ENCODE peak calls at places on chromosome 20, in six cellular contexts. E is cardiac muscle cell, O is pancreas, W is neuronal stem cell, L is left lung, C is mammary epithelial cell. N is an unnamed sample.

GRCh38 chr20:60970601-60971000 is 281.5 kb upstream of the CDH4 start:
- DNase-seq in L (no peak), W (no peak), E (no peak), C (no peak), O (no peak), N (no peak)

GRCh38 chr20:17614812-17615644 is 45.2 kb downstream of the DSTN start:
- DNase-seq in W (no peak), C (no peak), E (no peak), O (no peak), L (no peak), N (peak)

GRCh38 chr20:32368930-32369329 is 10.8 kb downstream of the ASXL1 start:
- DNase-seq in W (no peak), L (no peak), E (peak), C (no peak), O (no peak), N (no peak)

GRCh38 chr20:14488756-14489479 is 151.5 kb upstream of the FLRT3 start:
- DNase-seq in C (no peak), L (no peak), E (no peak), O (no peak), W (no peak), N (no peak)

GRCh38 chr20:57620274-57620990 is at the start of gene ZBP1:
- DNase-seq in L (peak), W (no peak), C (no peak), O (no peak), E (no peak), N (peak)

GRCh38 chr20:43722153-43722505 is 4.7 kb downstream of the GTSF1L start:
- DNase-seq in L (no peak), O (no peak), E (no peak), W (no peak), C (no peak), N (no peak)

GRCh38 chr20:10747019-10747418 is 73.2 kb upstream of the JAG1 start:
- DNase-seq in O (no peak), W (peak), C (no peak), L (no peak), E (no peak), N (no peak)

GRCh38 chr20:42531675-42531985 is 658.1 kb downstream of the PTPRT start:
- DNase-seq in L (no peak), O (no peak), C (no peak), E (no peak), W (no peak), N (peak)

GRCh38 chr20:14521436-14521835 is 184.0 kb upstream of the FLRT3 start:
- DNase-seq in E (no peak), L (no peak), O (no peak), W (no peak), C (peak), N (no peak)

GRCh38 chr20:32485126-32485769 is 99.9 kb downstream of the NOL4L start:
- DNase-seq in E (peak), L (peak), C (peak), O (no peak), W (peak), N (peak)

GRCh38 chr20:43916875-43917371 is 2.3 kb downstream of the TOX2 start:
- DNase-seq in L (no peak), W (no peak), E (no peak), O (no peak), C (no peak), N (no peak)

GRCh38 chr20:24366605-24367004 is 102.8 kb upstream of the SYNDIG1 start:
- DNase-seq in W (no peak), O (no peak), C (no peak), E (no peak), L (no peak), N (no peak)

GRCh38 chr20:54208492-54209044 is 681 bp downstream of the PFDN4 start:
- DNase-seq in W (no peak), L (no peak), E (peak), C (peak), O (no peak), N (no peak)

GRCh38 chr20:31488171-31488570 is 13.1 kb downstream of the REM1 start:
- DNase-seq in O (no peak), E (no peak), L (no peak), W (no peak), C (no peak), N (no peak)

GRCh38 chr20:25052255-25053206 is 5.4 kb downstream of the ACSS1 start:
- DNase-seq in C (no peak), O (no peak), W (no peak), L (peak), E (peak), N (no peak)

GRCh38 chr20:29452186-29452585 is 1805.3 kb upstream of the DEFB115 start:
- DNase-seq in O (no peak), W (no peak), L (no peak), C (no peak), E (no peak), N (no peak)

GRCh38 chr20:57181639-57182038 is 84.8 kb downstream of the BMP7 start:
- DNase-seq in W (no peak), O (no peak), C (no peak), E (no peak), L (no peak), N (no peak)

GRCh38 chr20:4053516-4053919 is 38.2 kb upstream of the RNF24 start:
- DNase-seq in E (peak), C (peak), W (no peak), L (no peak), O (no peak), N (no peak)

GRCh38 chr20:10332656-10333421 is 101.2 kb downstream of the MKKS start:
- DNase-seq in L (no peak), E (no peak), O (no peak), W (no peak), C (no peak), N (no peak)

GRCh38 chr20:43975096-43975768 is 60.6 kb downstream of the TOX2 start:
- DNase-seq in L (no peak), C (peak), E (peak), O (no peak), W (no peak), N (no peak)

GRCh38 chr20:36322131-36322530 is 16.0 kb downstream of the DLGAP4 start:
- DNase-seq in L (no peak), W (no peak), O (no peak), E (no peak), C (no peak), N (peak)

GRCh38 chr20:17518339-17519052 is 12.7 kb downstream of the BFSP1 start:
- DNase-seq in C (no peak), E (no peak), W (no peak), O (no peak), L (no peak), N (no peak)

GRCh38 chr20:64146301-64146935 is 17.8 kb upstream of the MYT1 start:
- DNase-seq in W (peak), L (no peak), O (no peak), E (no peak), C (no peak), N (peak)

GRCh38 chr20:32189691-32190607 is 17.6 kb downstream of the PLAGL2 start:
- DNase-seq in W (peak), O (no peak), E (peak), L (peak), C (no peak), N (peak)

GRCh38 chr20:18645196-18645745 is 57.4 kb downstream of the DTD1 start:
- DNase-seq in C (no peak), E (no peak), L (no peak), O (no peak), W (no peak), N (no peak)

GRCh38 chr20:37042986-37043972 is 52.5 kb downstream of the RBL1 start:
- DNase-seq in L (no peak), O (no peak), W (no peak), C (no peak), E (no peak), N (no peak)

GRCh38 chr20:59643616-59644061 is 39.3 kb downstream of the PHACTR3 start:
- DNase-seq in C (no peak), E (no peak), L (no peak), W (no peak), O (no peak), N (no peak)

GRCh38 chr20:36663026-36663425 is 17.0 kb upstream of the SLA2 start:
- DNase-seq in E (peak), C (no peak), L (no peak), O (no peak), W (no peak), N (no peak)

GRCh38 chr20:7770578-7770977 is 169.7 kb downstream of the HAO1 start:
- DNase-seq in L (no peak), C (peak), E (no peak), W (no peak), O (no peak), N (no peak)

GRCh38 chr20:22523499-22524392 is 60.6 kb downstream of the FOXA2 start:
- DNase-seq in L (no peak), O (peak), E (no peak), C (no peak), W (no peak), N (no peak)

GRCh38 chr20:64222851-64223525 is 32.6 kb upstream of the PCMTD2 start:
- DNase-seq in W (no peak), L (peak), E (no peak), C (no peak), O (no peak), N (no peak)

GRCh38 chr20:9646375-9646774 is 132.0 kb downstream of the LAMP5 start:
- DNase-seq in C (no peak), E (no peak), W (no peak), O (no peak), L (no peak), N (no peak)

GRCh38 chr20:57048027-57048869 is 218.2 kb downstream of the BMP7 start:
- DNase-seq in W (peak), O (no peak), L (no peak), E (peak), C (peak), N (no peak)

GRCh38 chr20:18513208-18513607 is 5.5 kb downstream of the SEC23B start:
- DNase-seq in O (no peak), W (no peak), L (no peak), E (no peak), C (no peak), N (no peak)

GRCh38 chr20:37276494-37277252 is 12.8 kb upstream of the MANBAL start:
- DNase-seq in O (peak), E (peak), W (no peak), C (peak), L (peak), N (peak)

GRCh38 chr20:61520761-61521460 is 268.9 kb downstream of the CDH4 start:
- DNase-seq in O (no peak), L (no peak), E (peak), W (no peak), C (no peak), N (no peak)

GRCh38 chr20:62951896-62952372 is 575 bp upstream of the SLC17A9 start:
- DNase-seq in C (no peak), O (no peak), E (no peak), W (no peak), L (no peak), N (no peak)

GRCh38 chr20:62951143-62951895 is 1.2 kb upstream of the SLC17A9 start:
- DNase-seq in C (no peak), L (no peak), W (no peak), E (no peak), O (no peak), N (no peak)

GRCh38 chr20:62949153-62949821 is 3.2 kb upstream of the SLC17A9 start:
- DNase-seq in W (no peak), O (no peak), L (no peak), E (no peak), C (no peak), N (no peak)

GRCh38 chr20:62950741-62951140 is 1.8 kb upstream of the SLC17A9 start:
- DNase-seq in E (no peak), L (no peak), W (no peak), C (no peak), O (no peak), N (no peak)

GRCh38 chr20:62949887-62950286 is 2.6 kb upstream of the SLC17A9 start:
- DNase-seq in O (no peak), C (no peak), W (no peak), L (no peak), E (no peak), N (no peak)
- H3K27ac ChIP-seq in O (no peak), C (no peak), W (no peak), L (no peak), E (no peak), N (no peak)

DNA sequence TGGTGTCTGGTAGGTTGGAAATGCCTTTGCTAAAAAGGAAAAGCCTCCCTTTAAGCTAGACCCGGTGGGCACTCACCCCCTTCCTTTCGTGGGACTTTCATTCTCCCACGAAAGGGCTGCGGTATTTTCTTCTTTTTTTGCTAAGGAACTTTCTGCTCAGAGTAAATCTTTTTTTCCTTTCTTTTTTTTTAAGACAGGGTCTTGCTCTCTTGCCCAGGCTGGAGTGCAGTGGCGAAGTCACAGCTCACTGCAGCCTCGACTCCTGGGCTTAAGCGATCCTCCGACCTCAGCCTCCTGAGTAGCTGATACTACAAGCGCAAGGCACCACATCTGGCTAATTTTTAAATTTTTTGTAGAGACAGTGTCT is 4.0 kb downstream of the TP53TG5 start:
- DNase-seq in W (no peak), O (no peak), E (no peak), C (no peak), L (no peak), N (no peak)
- H3K4me3 ChIP-seq in W (no peak), O (peak), E (peak), C (no peak), L (peak), N (no peak)

GRCh38 chr20:49656304-49656703 is 57.4 kb downstream of the B4GALT5 start:
- DNase-seq in C (no peak), E (no peak), O (peak), W (no peak), L (peak), N (no peak)
- H3K27ac ChIP-seq in C (no peak), E (no peak), O (peak), W (no peak), L (peak), N (no peak)

DNA sequence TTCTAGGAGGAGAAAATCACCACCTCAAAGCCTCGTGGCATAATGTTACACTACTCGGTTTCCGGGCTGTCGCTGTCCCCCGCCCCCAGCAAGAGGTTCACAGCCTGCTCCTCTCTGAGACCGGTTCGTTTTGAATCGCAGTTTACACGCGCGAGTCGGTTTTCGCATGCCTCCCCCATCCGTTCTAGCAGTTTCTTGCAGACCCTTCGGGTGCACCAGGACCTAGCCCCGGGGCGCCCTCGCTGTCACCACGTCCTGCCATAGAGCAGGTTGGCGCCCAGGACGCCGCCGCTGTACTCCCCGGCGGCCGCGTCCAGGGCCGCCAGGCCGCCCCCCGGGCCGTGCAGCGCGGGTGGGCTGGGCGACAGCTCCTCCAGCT is 1.7 kb downstream of the NKX2-4 start:
- DNase-seq in W (no peak), O (no peak), L (no peak), E (no peak), C (no peak), N (no peak)
- H3K4me3 ChIP-seq in W (no peak), O (peak), L (no peak), E (no peak), C (no peak), N (peak)

GRCh38 chr20:1381753-1382591 is 10.9 kb downstream of the FKBP1A start:
- DNase-seq in L (no peak), O (no peak), C (no peak), W (no peak), E (peak), N (no peak)
- H3K27ac ChIP-seq in L (peak), O (no peak), C (no peak), W (no peak), E (no peak), N (no peak)

DNA sequence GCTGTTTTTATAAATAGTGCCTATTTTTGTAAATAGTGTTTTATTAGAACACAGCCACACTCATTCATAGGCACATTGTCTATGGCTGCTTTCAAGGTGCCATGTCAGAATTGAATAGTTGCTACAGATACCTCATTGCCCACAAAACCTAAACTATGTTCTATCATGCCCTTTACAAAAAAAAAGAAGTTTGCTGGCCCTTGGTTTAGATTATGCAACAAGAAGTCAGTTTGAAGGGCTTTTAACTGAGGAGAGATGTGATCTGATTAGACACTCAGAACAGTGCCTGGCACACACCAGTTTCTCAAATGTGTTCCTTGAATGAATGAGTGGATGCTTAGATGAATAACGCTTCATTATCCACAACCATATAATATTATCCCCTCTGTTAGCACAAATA is 366.1 kb downstream of the MAFB start:
- DNase-seq in W (no peak), O (no peak), L (no peak), C (peak), E (no peak), N (no peak)
- H3K4me3 ChIP-seq in W (no peak), O (no peak), L (no peak), C (no peak), E (no peak), N (no peak)

DNA sequence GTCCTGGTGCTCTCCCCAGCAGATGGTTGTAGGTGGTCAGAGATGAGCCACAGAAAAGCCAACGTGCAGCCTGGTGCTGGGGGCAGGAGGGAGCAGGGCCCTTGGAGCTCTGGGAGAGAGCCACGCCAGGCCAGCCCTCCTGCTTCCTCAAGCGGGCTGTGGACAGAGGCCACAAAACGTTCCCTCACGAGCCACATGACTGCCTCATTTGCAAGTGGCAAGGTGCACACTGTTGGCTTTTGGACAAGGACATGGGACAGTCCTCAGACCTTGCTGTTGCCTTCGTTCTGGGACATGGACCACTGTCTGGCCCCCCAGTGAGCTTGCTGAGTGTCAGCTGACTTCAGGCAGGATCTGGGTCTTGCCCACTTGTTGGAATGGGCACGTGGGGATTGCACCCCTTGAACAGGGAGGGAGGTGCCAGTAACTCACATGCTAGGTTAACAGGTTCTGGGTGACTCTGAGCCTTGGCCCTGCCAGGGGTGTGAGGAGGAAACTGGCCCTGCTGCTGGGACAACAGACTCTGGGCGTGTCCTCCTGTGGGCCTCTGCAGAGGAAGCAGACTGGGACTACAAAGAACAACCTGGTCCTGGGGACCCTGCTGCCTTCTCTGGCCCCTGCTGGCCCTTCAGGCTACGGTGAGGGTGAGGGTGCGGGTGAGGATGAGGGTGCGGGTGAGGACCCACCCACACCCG is 2.6 kb downstream of the SLCO4A1 start:
- DNase-seq in W (no peak), C (no peak), L (no peak), E (no peak), O (no peak), N (no peak)
- H3K27ac ChIP-seq in W (no peak), C (no peak), L (peak), E (no peak), O (no peak), N (no peak)

DNA sequence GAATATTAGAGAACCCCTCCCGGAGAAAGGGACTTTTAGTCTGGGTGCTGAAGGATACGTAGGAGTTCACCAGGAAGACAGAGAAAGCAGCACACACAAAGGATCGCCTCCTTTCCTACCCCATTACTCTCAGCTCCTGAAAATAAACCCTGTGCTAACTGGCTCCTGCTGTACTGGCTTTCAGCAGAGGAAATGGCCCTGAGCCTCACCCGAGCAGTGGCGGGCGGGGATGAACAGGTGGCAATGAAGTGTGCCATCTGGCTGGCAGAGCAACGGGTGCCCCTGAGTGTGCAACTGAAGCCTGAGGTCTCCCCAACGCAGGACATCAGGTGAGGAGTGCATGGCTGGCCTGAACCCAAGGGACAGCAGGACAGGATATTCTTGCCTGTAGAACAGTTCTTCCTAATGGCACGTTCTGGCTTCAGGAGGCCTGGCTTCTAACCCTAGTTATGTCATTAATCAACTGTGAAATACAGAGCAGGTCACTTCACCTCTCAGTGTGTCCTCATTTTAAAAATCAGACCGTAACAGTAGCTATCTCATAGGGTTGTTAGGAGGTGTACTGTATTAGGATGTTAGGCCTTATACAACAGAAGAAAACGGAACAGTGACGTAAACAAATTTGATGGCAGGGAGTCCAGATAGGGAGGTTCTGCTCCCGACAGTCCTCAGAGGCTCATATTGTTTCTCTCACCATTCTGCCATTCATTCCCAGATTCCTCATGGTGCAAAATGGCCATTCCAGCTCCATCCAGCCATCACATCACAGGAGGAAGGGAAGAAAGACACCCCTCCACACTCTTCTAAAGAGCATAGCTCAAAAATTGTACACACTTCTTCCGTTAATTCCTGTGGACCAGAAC is 1.8 kb downstream of the RBCK1 start:
- DNase-seq in L (no peak), E (no peak), C (no peak), W (no peak), O (no peak), N (no peak)
- H3K4me3 ChIP-seq in L (no peak), E (no peak), C (peak), W (peak), O (peak), N (no peak)

GRCh38 chr20:20417891-20418676 is 50.2 kb downstream of the INSM1 start:
- DNase-seq in L (no peak), E (no peak), C (no peak), O (no peak), W (no peak), N (no peak)
- H3K27ac ChIP-seq in L (no peak), E (no peak), C (no peak), O (no peak), W (no peak), N (no peak)

GRCh38 chr20:13289031-13289430 is 68.0 kb downstream of the ISM1 start:
- DNase-seq in E (no peak), W (no peak), O (no peak), C (no peak), L (no peak), N (no peak)

GRCh38 chr20:13288357-13288756 is 67.3 kb downstream of the ISM1 start:
- DNase-seq in W (no peak), L (no peak), C (no peak), O (no peak), E (no peak), N (no peak)

GRCh38 chr20:13290724-13291123 is 69.7 kb downstream of the ISM1 start:
- DNase-seq in C (no peak), W (no peak), O (no peak), E (no peak), L (no peak), N (no peak)

GRCh38 chr20:13292486-13292885 is 71.4 kb downstream of the ISM1 start:
- DNase-seq in W (no peak), O (no peak), E (no peak), L (no peak), C (no peak), N (no peak)

GRCh38 chr20:13291167-13291566 is 70.1 kb downstream of the ISM1 start:
- DNase-seq in W (no peak), E (no peak), L (no peak), O (no peak), C (no peak), N (no peak)
- H3K4me3 ChIP-seq in W (no peak), E (no peak), L (no peak), O (no peak), C (no peak), N (no peak)